ENCODE peak calls at places on chromosomes 1 and 21, in five cellular contexts. One of them, this sample, is unnamed.

GRCh38 chr1:32729254-32730046 is 26.9 kb upstream of the SYNC start:
- DNase-seq in mesothelial cell of epicardium: no peak
- DNase-seq in fibroblast of the aortic adventitia: no peak
- DNase-seq in astrocyte of the spinal cord: no peak
- DNase-seq in CD8-positive, alpha-beta T cell: no peak
- DNase-seq in this sample: no peak

GRCh38 chr21:17688912-17689874 is 76.5 kb upstream of the BTG3 start:
- DNase-seq in CD8-positive, alpha-beta T cell: peak; percentile 38
- DNase-seq in mesothelial cell of epicardium: peak; percentile 78
- DNase-seq in astrocyte of the spinal cord: peak; percentile 63
- DNase-seq in fibroblast of the aortic adventitia: peak; percentile 50
- DNase-seq in this sample: peak; percentile 31

GRCh38 chr1:202293620-202294019 is 48.1 kb downstream of the UBE2T start:
- DNase-seq in astrocyte of the spinal cord: no peak
- DNase-seq in mesothelial cell of epicardium: no peak
- DNase-seq in fibroblast of the aortic adventitia: peak; percentile 51
- DNase-seq in CD8-positive, alpha-beta T cell: no peak
- DNase-seq in this sample: no peak

GRCh38 chr1:56403321-56403720 is 176.0 kb downstream of the PLPP3 start:
- DNase-seq in CD8-positive, alpha-beta T cell: no peak
- DNase-seq in fibroblast of the aortic adventitia: no peak
- DNase-seq in mesothelial cell of epicardium: no peak
- DNase-seq in astrocyte of the spinal cord: no peak
- DNase-seq in this sample: no peak

GRCh38 chr1:24793762-24794161 is 48.5 kb downstream of the CLIC4 start:
- DNase-seq in CD8-positive, alpha-beta T cell: no peak
- DNase-seq in mesothelial cell of epicardium: no peak
- DNase-seq in fibroblast of the aortic adventitia: peak; percentile 86
- DNase-seq in astrocyte of the spinal cord: peak; percentile 77
- DNase-seq in this sample: no peak

GRCh38 chr1:179126338-179127060 is 44.6 kb downstream of the TOR3A start:
- DNase-seq in astrocyte of the spinal cord: peak; percentile 65
- DNase-seq in fibroblast of the aortic adventitia: peak; percentile 34
- DNase-seq in mesothelial cell of epicardium: no peak
- DNase-seq in CD8-positive, alpha-beta T cell: no peak
- DNase-seq in this sample: no peak

GRCh38 chr1:226702318-226702956 is 36.6 kb downstream of the ITPKB start:
- DNase-seq in astrocyte of the spinal cord: peak; percentile 70
- DNase-seq in mesothelial cell of epicardium: no peak
- DNase-seq in CD8-positive, alpha-beta T cell: peak; percentile 14
- DNase-seq in fibroblast of the aortic adventitia: peak; percentile 66
- DNase-seq in this sample: no peak

GRCh38 chr1:226588484-226588883 is 39.9 kb downstream of the STUM start:
- DNase-seq in fibroblast of the aortic adventitia: peak; percentile 30
- DNase-seq in mesothelial cell of epicardium: no peak
- DNase-seq in astrocyte of the spinal cord: no peak
- DNase-seq in CD8-positive, alpha-beta T cell: no peak
- DNase-seq in this sample: no peak

GRCh38 chr1:41366428-41367101 is 5.3 kb downstream of the FOXO6 start:
- DNase-seq in fibroblast of the aortic adventitia: no peak
- DNase-seq in astrocyte of the spinal cord: no peak
- DNase-seq in CD8-positive, alpha-beta T cell: peak; percentile 58
- DNase-seq in mesothelial cell of epicardium: no peak
- DNase-seq in this sample: no peak

GRCh38 chr1:234887026-234887910 is 241.4 kb downstream of the TOMM20 start:
- DNase-seq in CD8-positive, alpha-beta T cell: no peak
- DNase-seq in mesothelial cell of epicardium: no peak
- DNase-seq in astrocyte of the spinal cord: no peak
- DNase-seq in fibroblast of the aortic adventitia: peak; percentile 64
- DNase-seq in this sample: no peak

GRCh38 chr1:5990913-5991783 is 1.1 kb downstream of the NPHP4 start:
- DNase-seq in mesothelial cell of epicardium: no peak
- DNase-seq in CD8-positive, alpha-beta T cell: peak; percentile 31
- DNase-seq in astrocyte of the spinal cord: peak; percentile 18
- DNase-seq in fibroblast of the aortic adventitia: peak; percentile 14
- DNase-seq in this sample: peak; percentile 54

GRCh38 chr1:46539968-46540367 is 11.5 kb downstream of the KNCN start:
- DNase-seq in fibroblast of the aortic adventitia: peak; percentile 77
- DNase-seq in astrocyte of the spinal cord: peak; percentile 66
- DNase-seq in mesothelial cell of epicardium: no peak
- DNase-seq in CD8-positive, alpha-beta T cell: no peak
- DNase-seq in this sample: no peak

GRCh38 chr1:8443558-8444194 is 125.8 kb downstream of the SLC45A1 start:
- DNase-seq in CD8-positive, alpha-beta T cell: no peak
- DNase-seq in astrocyte of the spinal cord: no peak
- DNase-seq in mesothelial cell of epicardium: no peak
- DNase-seq in fibroblast of the aortic adventitia: peak; percentile 73
- DNase-seq in this sample: no peak
- TF ChIP-seq CTCF in CD8-positive, alpha-beta T cell: no peak
- TF ChIP-seq CTCF in astrocyte of the spinal cord: no peak
- TF ChIP-seq CTCF in mesothelial cell of epicardium: no peak
- TF ChIP-seq CTCF in fibroblast of the aortic adventitia: peak; percentile 42
- TF ChIP-seq CTCF in this sample: no peak

GRCh38 chr1:153030895-153031294 is at the start of gene SPRR1B:
- DNase-seq in mesothelial cell of epicardium: no peak
- DNase-seq in CD8-positive, alpha-beta T cell: no peak
- DNase-seq in fibroblast of the aortic adventitia: no peak
- DNase-seq in astrocyte of the spinal cord: no peak
- DNase-seq in this sample: no peak

GRCh38 chr1:153028771-153029170 is 2.2 kb upstream of the SPRR1B start:
- DNase-seq in CD8-positive, alpha-beta T cell: no peak
- DNase-seq in astrocyte of the spinal cord: no peak
- DNase-seq in fibroblast of the aortic adventitia: no peak
- DNase-seq in mesothelial cell of epicardium: no peak
- DNase-seq in this sample: no peak

GRCh38 chr1:153035211-153035610 is 4.2 kb downstream of the SPRR1B start:
- DNase-seq in fibroblast of the aortic adventitia: no peak
- DNase-seq in mesothelial cell of epicardium: no peak
- DNase-seq in astrocyte of the spinal cord: no peak
- DNase-seq in CD8-positive, alpha-beta T cell: no peak
- DNase-seq in this sample: no peak

GRCh38 chr1:153032073-153032472 is 1.1 kb downstream of the SPRR1B start:
- DNase-seq in astrocyte of the spinal cord: no peak
- DNase-seq in mesothelial cell of epicardium: no peak
- DNase-seq in CD8-positive, alpha-beta T cell: no peak
- DNase-seq in fibroblast of the aortic adventitia: no peak
- DNase-seq in this sample: no peak

GRCh38 chr1:153032677-153033308 is 1.8 kb downstream of the SPRR1B start:
- DNase-seq in CD8-positive, alpha-beta T cell: no peak
- DNase-seq in mesothelial cell of epicardium: no peak
- DNase-seq in astrocyte of the spinal cord: peak; percentile 50
- DNase-seq in fibroblast of the aortic adventitia: peak; percentile 43
- DNase-seq in this sample: no peak
- TF ChIP-seq CTCF in CD8-positive, alpha-beta T cell: no peak
- TF ChIP-seq CTCF in mesothelial cell of epicardium: no peak
- TF ChIP-seq CTCF in astrocyte of the spinal cord: peak; percentile 36
- TF ChIP-seq CTCF in fibroblast of the aortic adventitia: peak; percentile 3
- TF ChIP-seq CTCF in this sample: no peak

GRCh38 chr1:34787461-34788420 is 5.1 kb upstream of the GJA4 start:
- DNase-seq in fibroblast of the aortic adventitia: peak; percentile 29
- DNase-seq in astrocyte of the spinal cord: no peak
- DNase-seq in CD8-positive, alpha-beta T cell: no peak
- DNase-seq in mesothelial cell of epicardium: no peak
- DNase-seq in this sample: no peak
- TF ChIP-seq CTCF in fibroblast of the aortic adventitia: peak; percentile 15
- TF ChIP-seq CTCF in astrocyte of the spinal cord: peak; percentile 13
- TF ChIP-seq CTCF in CD8-positive, alpha-beta T cell: no peak
- TF ChIP-seq CTCF in mesothelial cell of epicardium: no peak
- TF ChIP-seq CTCF in this sample: no peak

GRCh38 chr1:27934818-27935549 is at the start of gene SMPDL3B:
- DNase-seq in fibroblast of the aortic adventitia: no peak
- DNase-seq in mesothelial cell of epicardium: no peak
- DNase-seq in astrocyte of the spinal cord: no peak
- DNase-seq in CD8-positive, alpha-beta T cell: no peak
- DNase-seq in this sample: no peak
- TF ChIP-seq CTCF in fibroblast of the aortic adventitia: no peak
- TF ChIP-seq CTCF in mesothelial cell of epicardium: no peak
- TF ChIP-seq CTCF in astrocyte of the spinal cord: no peak
- TF ChIP-seq CTCF in CD8-positive, alpha-beta T cell: no peak
- TF ChIP-seq CTCF in this sample: no peak

DNA sequence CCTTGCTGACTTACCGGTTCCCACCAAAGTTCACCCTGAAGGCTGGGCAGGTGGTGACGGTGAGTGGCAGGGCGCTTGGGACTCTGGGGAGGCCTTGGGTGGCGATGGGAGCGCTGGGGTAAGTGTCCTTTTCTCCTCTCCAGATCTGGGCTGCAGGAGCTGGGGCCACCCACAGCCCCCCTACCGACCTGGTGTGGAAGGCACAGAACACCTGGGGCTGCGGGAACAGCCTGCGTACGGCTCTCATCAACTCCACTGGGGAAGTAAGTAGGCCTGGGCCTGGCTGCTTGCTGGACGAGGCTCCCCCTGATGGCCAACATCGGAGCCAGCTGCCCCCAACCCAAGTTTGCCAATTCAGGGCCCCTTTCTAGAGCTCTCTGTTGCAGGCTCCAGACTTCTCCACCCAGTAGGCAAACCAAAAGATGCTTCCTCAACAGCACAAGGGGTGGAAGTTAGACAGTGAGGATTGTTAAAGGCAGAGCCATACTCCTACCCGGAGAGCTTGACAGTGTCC is 16.4 kb upstream of the SEMA4A start:
- DNase-seq in CD8-positive, alpha-beta T cell: no peak
- DNase-seq in fibroblast of the aortic adventitia: no peak
- DNase-seq in mesothelial cell of epicardium: no peak
- DNase-seq in astrocyte of the spinal cord: no peak
- DNase-seq in this sample: no peak
- TF ChIP-seq CTCF in CD8-positive, alpha-beta T cell: no peak
- TF ChIP-seq CTCF in fibroblast of the aortic adventitia: peak; percentile 18
- TF ChIP-seq CTCF in mesothelial cell of epicardium: no peak
- TF ChIP-seq CTCF in astrocyte of the spinal cord: peak; percentile 34
- TF ChIP-seq CTCF in this sample: no peak

GRCh38 chr1:66258404-66259105 is 275.4 kb upstream of the SGIP1 start:
- DNase-seq in mesothelial cell of epicardium: no peak
- DNase-seq in CD8-positive, alpha-beta T cell: no peak
- DNase-seq in astrocyte of the spinal cord: no peak
- DNase-seq in fibroblast of the aortic adventitia: no peak
- DNase-seq in this sample: no peak
- TF ChIP-seq CTCF in mesothelial cell of epicardium: no peak
- TF ChIP-seq CTCF in CD8-positive, alpha-beta T cell: no peak
- TF ChIP-seq CTCF in astrocyte of the spinal cord: no peak
- TF ChIP-seq CTCF in fibroblast of the aortic adventitia: no peak
- TF ChIP-seq CTCF in this sample: no peak

GRCh38 chr1:218996362-218996761 is 177.3 kb upstream of the LYPLAL1 start:
- DNase-seq in mesothelial cell of epicardium: no peak
- DNase-seq in astrocyte of the spinal cord: no peak
- DNase-seq in fibroblast of the aortic adventitia: peak; percentile 7
- DNase-seq in CD8-positive, alpha-beta T cell: no peak
- DNase-seq in this sample: no peak
- TF ChIP-seq CTCF in mesothelial cell of epicardium: no peak
- TF ChIP-seq CTCF in astrocyte of the spinal cord: no peak
- TF ChIP-seq CTCF in fibroblast of the aortic adventitia: no peak
- TF ChIP-seq CTCF in CD8-positive, alpha-beta T cell: no peak
- TF ChIP-seq CTCF in this sample: no peak

DNA sequence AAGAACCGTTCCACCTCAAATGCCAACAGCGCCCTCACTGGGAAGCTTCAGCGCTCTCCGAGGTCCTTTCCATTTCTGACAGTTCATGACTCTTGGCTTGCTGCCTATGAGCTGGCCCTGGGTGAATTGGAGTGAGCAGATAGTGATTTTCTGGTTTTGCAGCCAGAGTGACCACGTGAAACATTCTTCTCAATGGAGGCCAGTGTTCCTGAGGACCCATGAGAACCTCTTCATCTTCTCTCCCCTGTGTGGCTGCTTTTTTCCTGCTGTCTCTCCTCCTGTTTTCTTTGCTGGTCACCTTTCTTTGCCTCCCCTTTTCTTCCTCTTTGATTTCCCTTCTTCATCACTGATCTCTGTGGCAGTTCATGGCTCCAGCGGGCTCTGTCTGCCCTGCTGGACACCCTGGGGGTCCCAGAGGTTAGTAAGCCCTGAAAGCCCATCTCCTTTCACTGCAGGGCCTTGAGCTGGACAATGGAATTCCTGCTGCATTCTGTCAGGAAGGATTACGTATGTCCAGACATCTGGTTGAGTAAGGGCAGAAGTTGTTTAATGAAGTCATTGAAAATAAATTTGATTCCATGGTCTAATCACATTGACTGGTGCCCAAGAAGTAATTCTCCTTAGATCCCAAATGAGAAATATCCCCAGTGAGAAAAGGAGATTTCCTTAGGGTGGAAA is 29.9 kb downstream of the VASH2 start:
- DNase-seq in astrocyte of the spinal cord: peak; percentile 58
- DNase-seq in CD8-positive, alpha-beta T cell: no peak
- DNase-seq in mesothelial cell of epicardium: no peak
- DNase-seq in fibroblast of the aortic adventitia: peak; percentile 41
- DNase-seq in this sample: no peak
- TF ChIP-seq CTCF in astrocyte of the spinal cord: no peak
- TF ChIP-seq CTCF in CD8-positive, alpha-beta T cell: no peak
- TF ChIP-seq CTCF in mesothelial cell of epicardium: no peak
- TF ChIP-seq CTCF in fibroblast of the aortic adventitia: no peak
- TF ChIP-seq CTCF in this sample: no peak

GRCh38 chr1:171641076-171641864 is 11.2 kb downstream of the MYOC start:
- DNase-seq in CD8-positive, alpha-beta T cell: no peak
- DNase-seq in astrocyte of the spinal cord: no peak
- DNase-seq in mesothelial cell of epicardium: no peak
- DNase-seq in fibroblast of the aortic adventitia: no peak
- DNase-seq in this sample: no peak
- TF ChIP-seq CTCF in CD8-positive, alpha-beta T cell: no peak
- TF ChIP-seq CTCF in astrocyte of the spinal cord: no peak
- TF ChIP-seq CTCF in mesothelial cell of epicardium: no peak
- TF ChIP-seq CTCF in fibroblast of the aortic adventitia: no peak
- TF ChIP-seq CTCF in this sample: no peak

This sample was measured in activated B cell treated with CpG ODN at 0.5 μM for 24 hours.